ENCODE peak calls at places on chromosomes 16 and 17, in eight cellular contexts. Y is thoracic aorta, C is ovary, J is prostate gland, P is cardiac muscle cell, I is mucosa of descending colon, T is pancreas, L is A673. E is an unnamed sample.

GRCh38 chr17:27622160-27622559 is 8.8 kb upstream of the LGALS9 start:
- DNase-seq in Y (no peak), C (no peak), J (no peak), P (no peak), I (no peak), T (no peak), L (no peak), E (no peak)

GRCh38 chr17:36808181-36808661 is 129.1 kb upstream of the LHX1 start:
- DNase-seq in Y (no peak), C (no peak), J (no peak), P (peak; percentile 68), I (no peak), T (peak; percentile 65), L (no peak), E (no peak)

GRCh38 chr16:85645021-85645589 is 32.0 kb downstream of the GSE1 start:
- DNase-seq in Y (no peak), C (no peak), J (no peak), P (no peak), I (peak; percentile 60), T (no peak), L (no peak), E (peak; percentile 92)

GRCh38 chr17:3944485-3945388 is 19.5 kb downstream of the ATP2A3 start:
- DNase-seq in Y (no peak), C (peak; percentile 79), J (peak; percentile 54), P (peak; percentile 92), I (no peak), T (no peak), L (peak; percentile 74), E (peak; percentile 20)

GRCh38 chr16:84091460-84091859 is 25.3 kb downstream of the MBTPS1 start:
- DNase-seq in Y (no peak), C (no peak), J (no peak), P (no peak), I (no peak), T (no peak), L (no peak), E (no peak)

GRCh38 chr17:83116311-83116771 is 36.9 kb downstream of the METRNL start:
- DNase-seq in Y (no peak), C (no peak), J (no peak), P (no peak), I (no peak), T (no peak), L (no peak), E (no peak)

GRCh38 chr17:49616546-49617205 is 41.0 kb downstream of the NXPH3 start:
- DNase-seq in Y (no peak), C (peak; percentile 73), J (no peak), P (no peak), I (peak; percentile 20), T (no peak), L (no peak), E (no peak)

GRCh38 chr17:50280068-50280467 is 5.8 kb downstream of the TMEM92 start:
- DNase-seq in Y (no peak), C (no peak), J (no peak), P (no peak), I (peak; percentile 69), T (no peak), L (peak; percentile 89), E (no peak)

GRCh38 chr17:38557836-38558750 is 47.7 kb downstream of the SRCIN1 start:
- DNase-seq in Y (peak; percentile 59), C (peak; percentile 91), J (peak; percentile 92), P (peak; percentile 94), I (peak; percentile 92), T (peak; percentile 96), L (peak; percentile 91), E (peak; percentile 95)
- H3K4me1 ChIP-seq in Y (peaks cover 31% of the 10 kb centered on the region), C (peaks cover 8% of the 10 kb centered on the region), J (peaks cover 10% of the 10 kb centered on the region), P (peaks cover 15% of the 10 kb centered on the region), I (peaks cover 28% of the 10 kb centered on the region), T (peaks cover 11% of the 10 kb centered on the region), L (peaks cover 8% of the 10 kb centered on the region), E (peaks cover 13% of the 10 kb centered on the region)

GRCh38 chr17:77434136-77435114 is 293.7 kb downstream of the SEC14L1 start:
- DNase-seq in Y (no peak), C (no peak), J (no peak), P (no peak), I (no peak), T (no peak), L (no peak), E (no peak)
- H3K4me3 ChIP-seq in Y (no peak overlapping the region), C (no peak overlapping the region), J (no peak overlapping the region), P (no peak overlapping the region), I (no peak overlapping the region), T (no peak overlapping the region), L (no peak overlapping the region), E (no peak overlapping the region)

DNA sequence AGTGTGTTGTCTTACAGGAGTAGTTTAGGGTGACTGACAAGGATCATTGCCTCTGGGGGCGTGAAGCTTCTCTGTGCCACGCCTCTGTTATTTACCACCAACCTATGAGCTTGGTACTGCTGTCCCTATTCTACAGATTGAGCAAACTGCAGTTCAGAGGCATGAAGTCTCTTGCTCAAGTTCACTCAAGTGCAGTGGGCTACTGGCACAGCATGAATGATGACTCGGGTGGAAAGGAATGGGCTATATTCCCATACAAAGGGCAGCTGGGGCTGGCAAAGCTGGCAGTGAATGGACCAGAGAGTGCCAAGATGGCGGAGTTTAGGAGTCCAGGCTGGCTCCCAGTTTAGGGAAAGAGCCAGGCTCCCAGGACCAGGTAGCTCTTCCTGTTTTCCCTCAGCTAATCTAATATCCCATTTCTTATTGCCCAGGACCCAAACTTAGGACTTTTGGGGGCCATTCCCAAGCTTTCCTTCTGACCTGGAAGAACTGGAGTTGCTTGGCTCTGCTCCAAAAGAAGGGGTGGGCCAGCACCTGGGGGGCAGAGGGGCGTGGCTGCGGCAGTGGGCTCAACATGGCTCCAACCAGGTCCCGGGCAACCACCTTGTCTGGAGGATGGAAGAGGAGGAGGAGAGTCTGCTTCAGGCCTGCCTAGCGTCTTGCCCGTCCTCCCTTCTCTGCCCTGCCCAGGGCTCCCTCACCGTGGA is 12.9 kb downstream of the PLK1 start:
- DNase-seq in Y (no peak), C (no peak), J (no peak), P (no peak), I (no peak), T (no peak), L (no peak), E (no peak)
- TF ChIP-seq CTCF in Y (no peak), C (no peak), J (no peak), P (no peak), I (no peak), T (no peak), L (no peak), E (no peak)

GRCh38 chr17:79369001-79369400 is 241.8 kb downstream of the RBFOX3 start:
- DNase-seq in Y (no peak), C (no peak), J (no peak), P (no peak), I (no peak), T (no peak), L (no peak), E (no peak)

GRCh38 chr17:79370594-79370993 is 240.3 kb downstream of the RBFOX3 start:
- DNase-seq in Y (no peak), C (no peak), J (no peak), P (no peak), I (no peak), T (no peak), L (no peak), E (no peak)

GRCh38 chr17:79369532-79369931 is 241.3 kb downstream of the RBFOX3 start:
- DNase-seq in Y (no peak), C (no peak), J (no peak), P (no peak), I (no peak), T (no peak), L (no peak), E (no peak)

GRCh38 chr17:79368521-79368920 is 242.3 kb downstream of the RBFOX3 start:
- DNase-seq in Y (no peak), C (no peak), J (no peak), P (no peak), I (no peak), T (no peak), L (no peak), E (no peak)

GRCh38 chr17:79370126-79370525 is 240.7 kb downstream of the RBFOX3 start:
- DNase-seq in Y (no peak), C (no peak), J (no peak), P (no peak), I (peak; percentile 14), T (no peak), L (no peak), E (no peak)
- H3K4me1 ChIP-seq in Y (no peaks in the 10 kb centered on the region), C (no peaks in the 10 kb centered on the region), J (no peaks in the 10 kb centered on the region), P (peaks cover 5% of the 10 kb centered on the region), I (peaks cover 2% of the 10 kb centered on the region), T (no peaks in the 10 kb centered on the region), L (no peaks in the 10 kb centered on the region), E (no peaks in the 10 kb centered on the region)

E was measured in Caco-2.